ENCODE peak calls at places on chromosomes 1 and 21, in four cellular contexts. X is Caco-2; T is K562; U is CD8-positive, alpha-beta memory T cell. Z is an unnamed sample.
A peak's percentile ranks its signal among the peaks of the same experiment; 100 is the strongest.

GRCh38 chr1:92599184-92599583 is 112.5 kb upstream of the GFI1 start:
- DNase-seq in X (no peak), T (peak; percentile 30), U (no peak), Z (no peak)

GRCh38 chr1:213983589-213984386 is 4.0 kb upstream of the PROX1 start:
- DNase-seq in X (no peak), T (no peak), U (no peak), Z (no peak)

GRCh38 chr1:214123061-214123784 is 135.4 kb downstream of the PROX1 start:
- DNase-seq in X (peak; percentile 67), T (peak; percentile 58), U (no peak), Z (peak; percentile 9)

GRCh38 chr1:89604414-89604735 is 28.5 kb upstream of the LRRC8C start:
- DNase-seq in X (no peak), T (no peak), U (no peak), Z (no peak)

GRCh38 chr1:162861101-162861500 is at the start of gene CCDC190:
- DNase-seq in X (no peak), T (no peak), U (no peak), Z (no peak)

GRCh38 chr1:96966536-96967138 is 245.1 kb downstream of the PTBP2 start:
- DNase-seq in X (peak; percentile 62), T (peak; percentile 68), U (peak; percentile 55), Z (peak; percentile 30)

GRCh38 chr1:207283421-207283820 is 38.1 kb upstream of the CD55 start:
- DNase-seq in X (no peak), T (no peak), U (no peak), Z (no peak)

GRCh38 chr21:27206368-27206982 is 239.6 kb upstream of the ADAMTS5 start:
- DNase-seq in X (no peak), T (no peak), U (no peak), Z (no peak)

GRCh38 chr1:58457023-58457635 is 89.4 kb downstream of the OMA1 start:
- DNase-seq in X (no peak), T (no peak), U (no peak), Z (no peak)

GRCh38 chr1:20466231-20466630 is 19.8 kb downstream of the CAMK2N1 start:
- DNase-seq in X (no peak), T (no peak), U (no peak), Z (no peak)

GRCh38 chr1:201350884-201351283 is 26.6 kb downstream of the TNNT2 start:
- DNase-seq in X (no peak), T (no peak), U (no peak), Z (no peak)

GRCh38 chr1:40664167-40664537 is 1.3 kb downstream of the RIMS3 start:
- DNase-seq in X (no peak), T (no peak), U (no peak), Z (no peak)

GRCh38 chr1:171583581-171584194 is 38.4 kb upstream of the MYOCOS start:
- DNase-seq in X (no peak), T (no peak), U (no peak), Z (no peak)

GRCh38 chr1:172405912-172406311 is 14.6 kb upstream of the C1orf105 start:
- DNase-seq in X (no peak), T (no peak), U (no peak), Z (no peak)

GRCh38 chr1:50978144-50978851 is 8.3 kb downstream of the CDKN2C start:
- DNase-seq in X (peak; percentile 44), T (peak; percentile 86), U (no peak), Z (peak; percentile 70)

GRCh38 chr1:221431068-221431651 is 310.7 kb downstream of the DUSP10 start:
- DNase-seq in X (no peak), T (no peak), U (no peak), Z (no peak)

GRCh38 chr1:199226163-199226562 is 587.3 kb downstream of the PTPRC start:
- DNase-seq in X (no peak), T (no peak), U (no peak), Z (no peak)

GRCh38 chr1:228978486-228979324 is 243.4 kb downstream of the RHOU start:
- DNase-seq in X (no peak), T (no peak), U (no peak), Z (no peak)

GRCh38 chr1:22636369-22636768 is at the start of gene C1QA:
- DNase-seq in X (no peak), T (no peak), U (no peak), Z (no peak)

GRCh38 chr1:212700892-212701819 is 1.5 kb upstream of the BATF3 start:
- DNase-seq in X (peak; percentile 53), T (peak; percentile 50), U (no peak), Z (no peak)

GRCh38 chr1:55402117-55402516 is 187.0 kb upstream of the USP24 start:
- DNase-seq in X (no peak), T (no peak), U (no peak), Z (no peak)

GRCh38 chr1:167121375-167122120 is 27.7 kb downstream of the STYXL2 start:
- DNase-seq in X (no peak), T (no peak), U (no peak), Z (no peak)

GRCh38 chr1:93775224-93775623 is 93.6 kb upstream of the BCAR3 start:
- DNase-seq in X (no peak), T (no peak), U (no peak), Z (no peak)

GRCh38 chr1:48777219-48777895 is 666 bp upstream of the BEND5 start:
- DNase-seq in X (no peak), T (no peak), U (no peak), Z (no peak)

GRCh38 chr1:183977717-183978116 is 59.8 kb downstream of the COLGALT2 start:
- DNase-seq in X (no peak), T (no peak), U (no peak), Z (no peak)

GRCh38 chr1:54302951-54303843 is 103.0 kb downstream of the SSBP3 start:
- DNase-seq in X (no peak), T (no peak), U (no peak), Z (no peak)

GRCh38 chr1:169044296-169044695 is 62.2 kb upstream of the ATP1B1 start:
- DNase-seq in X (no peak), T (no peak), U (peak; percentile 14), Z (peak; percentile 82)

DNA sequence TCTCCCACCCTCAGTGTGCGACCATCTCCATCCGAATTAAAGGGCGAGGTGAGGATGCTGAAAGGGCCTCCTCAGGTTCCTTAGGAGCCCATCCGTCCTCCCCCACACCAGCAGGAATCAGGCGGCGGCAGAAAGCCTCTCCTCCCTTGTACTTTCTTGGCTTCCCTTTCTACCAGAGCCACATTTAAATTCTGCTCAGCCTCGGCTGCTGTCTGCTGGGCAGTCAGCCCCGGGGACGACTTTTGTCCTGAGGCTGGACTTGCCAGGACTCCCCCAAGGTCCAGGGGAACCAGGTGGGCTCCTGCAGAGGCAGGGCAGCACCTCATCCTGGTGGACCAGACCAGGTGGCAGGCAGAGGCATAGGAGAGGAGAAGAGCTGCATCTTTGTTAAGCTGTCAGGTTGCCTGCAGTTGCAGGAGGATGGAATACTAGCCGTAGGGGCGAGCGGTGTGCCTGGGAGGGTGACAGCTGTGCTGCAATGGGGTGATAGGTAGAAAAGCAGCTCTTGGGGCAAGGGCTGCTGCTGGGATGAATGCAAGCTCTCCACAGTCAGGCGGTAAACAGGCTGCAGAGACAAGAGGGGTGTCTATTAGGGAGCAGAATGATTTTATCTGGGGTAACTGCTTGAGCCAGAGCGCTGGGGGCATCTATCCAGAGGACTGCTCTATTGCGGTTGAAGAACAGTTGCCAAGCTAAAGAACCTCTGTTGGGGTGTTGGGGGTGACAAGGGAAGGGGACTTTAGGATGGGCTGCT is 46.2 kb upstream of the WASF2 start:
- DNase-seq in X (no peak), T (no peak), U (no peak), Z (no peak)
- H3K4me3 ChIP-seq in X (no peak overlapping the region), T (no peak overlapping the region), U (no peak overlapping the region), Z (no peak overlapping the region)

GRCh38 chr1:24724345-24725208 is 20.7 kb upstream of the CLIC4 start:
- DNase-seq in X (peak; percentile 81), T (peak; percentile 41), U (no peak), Z (no peak)
- H3K4me3 ChIP-seq in X (peak overlapping the region; percentile 16), T (no peak overlapping the region), U (no peak overlapping the region), Z (no peak overlapping the region)

GRCh38 chr1:235426143-235426542 is 58.9 kb downstream of the TBCE start:
- DNase-seq in X (no peak), T (no peak), U (no peak), Z (no peak)

GRCh38 chr1:235425357-235425756 is 58.1 kb downstream of the TBCE start:
- DNase-seq in X (no peak), T (no peak), U (no peak), Z (no peak)

GRCh38 chr1:235421751-235422150 is 54.5 kb downstream of the TBCE start:
- DNase-seq in X (no peak), T (no peak), U (no peak), Z (no peak)

GRCh38 chr1:235423214-235423652 is 56.0 kb downstream of the TBCE start:
- DNase-seq in X (no peak), T (no peak), U (peak; percentile 24), Z (no peak)

GRCh38 chr1:235424092-235424491 is 56.9 kb downstream of the TBCE start:
- DNase-seq in X (no peak), T (no peak), U (no peak), Z (no peak)
- H3K4me3 ChIP-seq in X (no peak overlapping the region), T (no peak overlapping the region), U (no peak overlapping the region), Z (no peak overlapping the region)

GRCh38 chr21:42038393-42038792 is 28.2 kb upstream of the ZBTB21 start:
- DNase-seq in X (no peak), T (no peak), U (no peak), Z (no peak)
- H3K4me3 ChIP-seq in X (no peak overlapping the region), T (no peak overlapping the region), U (no peak overlapping the region), Z (no peak overlapping the region)

DNA sequence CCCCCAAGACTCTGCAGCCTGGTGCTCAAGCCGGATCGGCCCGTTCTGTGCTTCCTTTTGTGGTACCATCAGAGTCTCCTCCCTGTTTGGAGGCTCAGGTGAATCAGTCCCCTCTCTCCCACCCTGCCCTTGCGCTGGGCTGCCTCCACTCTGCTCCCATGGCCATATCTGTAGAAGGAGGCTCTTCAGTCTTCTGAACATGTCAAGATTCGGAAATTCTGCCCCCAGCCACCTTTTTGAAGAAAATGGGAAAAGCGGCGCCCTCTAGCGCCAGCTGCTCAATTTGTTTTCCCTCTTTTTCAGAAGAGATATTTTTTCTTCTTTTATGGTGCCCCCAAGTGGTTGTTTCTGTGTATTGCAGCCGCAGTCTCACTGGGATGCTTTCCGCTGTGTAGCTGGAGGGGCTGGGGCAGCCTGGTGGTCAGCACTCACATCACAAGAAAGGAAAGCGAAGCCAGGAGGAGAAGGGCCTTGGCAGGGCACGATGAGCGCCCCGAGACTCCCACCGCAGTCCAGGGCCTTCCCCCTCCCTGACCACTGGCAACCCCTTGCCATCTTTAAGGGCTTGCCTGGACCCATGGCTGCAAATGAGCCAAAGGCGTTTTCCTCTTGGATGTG is 58.4 kb upstream of the CACNA1E start:
- DNase-seq in X (peak; percentile 77), T (peak; percentile 87), U (peak; percentile 31), Z (peak; percentile 70)
- H3K4me3 ChIP-seq in X (no peak overlapping the region), T (no peak overlapping the region), U (peak overlapping the region; percentile 36), Z (no peak overlapping the region)

DNA sequence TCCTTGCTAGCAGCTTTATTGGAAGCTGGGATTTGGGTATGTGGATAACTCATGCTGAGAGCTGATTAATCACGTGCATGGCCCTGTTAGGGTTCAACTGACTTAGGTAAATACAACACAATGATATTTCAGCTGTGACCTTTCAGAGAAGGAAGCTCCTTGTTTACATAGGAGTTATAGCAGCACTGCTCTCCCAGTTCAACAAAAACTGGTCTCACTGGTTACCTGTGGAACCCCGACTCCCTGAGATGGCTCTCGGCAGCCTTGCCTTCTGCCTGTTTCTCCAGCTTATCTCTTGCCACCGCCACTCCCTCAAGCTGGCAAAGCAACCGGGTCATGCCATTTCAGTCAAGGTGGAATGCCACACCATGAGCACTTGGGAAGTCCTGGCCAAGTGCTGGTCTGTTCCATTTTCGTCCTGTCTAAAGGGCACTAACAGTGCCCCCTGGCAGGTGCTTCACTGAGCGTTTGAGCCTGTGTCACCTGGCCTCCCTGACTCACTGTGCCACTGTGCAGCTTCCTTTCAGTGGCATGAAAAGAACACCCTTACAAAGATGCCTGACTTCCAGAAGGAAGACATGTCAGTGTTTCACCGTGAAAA is 31.6 kb downstream of the DOP1B start:
- DNase-seq in X (peak; percentile 82), T (no peak), U (no peak), Z (no peak)
- H3K4me3 ChIP-seq in X (peak overlapping the region; percentile 15), T (no peak overlapping the region), U (no peak overlapping the region), Z (no peak overlapping the region)